ENCODE peak calls at places on chromosome 16, in seven cellular contexts. B, E, A, W, T, J and V are unnamed samples. For H3K9me3 and H3K79me2, the result is how much of the 10 kb centered on the place peaks cover.

GRCh38 chr16:69057400-69058378 is 47.8 kb upstream of the HAS3 start:
- DNase-seq in T (no peak), E (peak), J (no peak), A (no peak), B (peak), W (peak), V (peak)

GRCh38 chr16:27993587-27993986 is 69.9 kb downstream of the GSG1L start:
- DNase-seq in J (no peak), A (no peak), W (no peak), E (no peak), T (no peak), B (no peak), V (no peak)

GRCh38 chr16:28067604-28068382 is 4.3 kb upstream of the GSG1L start:
- DNase-seq in J (no peak), T (no peak), A (no peak), B (peak), E (no peak), W (no peak), V (peak)

GRCh38 chr16:17194190-17194780 is 276.5 kb downstream of the XYLT1 start:
- DNase-seq in T (peak), E (peak), W (no peak), A (peak), J (no peak), B (peak), V (peak)

GRCh38 chr16:53209489-53209888 is 154.7 kb downstream of the CHD9 start:
- DNase-seq in B (no peak), T (no peak), W (no peak), E (no peak), J (no peak), A (no peak), V (no peak)

GRCh38 chr16:78926723-78927200 is 673.8 kb downstream of the MAF start:
- DNase-seq in J (no peak), E (no peak), A (no peak), B (no peak), T (no peak), W (no peak), V (no peak)

GRCh38 chr16:47905771-47906170 is 250.0 kb downstream of the ABCC12 start:
- DNase-seq in A (no peak), E (no peak), T (no peak), W (peak), B (no peak), J (no peak), V (peak)

GRCh38 chr16:1998852-1999801 is 9.4 kb downstream of the SYNGR3 start:
- DNase-seq in B (no peak), J (no peak), T (no peak), A (no peak), E (no peak), W (no peak), V (no peak)

GRCh38 chr16:28180660-28181556 is 30.9 kb downstream of the XPO6 start:
- DNase-seq in W (no peak), T (no peak), E (no peak), B (peak), J (no peak), A (no peak), V (peak)

GRCh38 chr16:10565167-10565566 is 15.2 kb downstream of the EMP2 start:
- DNase-seq in T (no peak), W (no peak), E (no peak), J (peak), B (no peak), A (no peak), V (no peak)

GRCh38 chr16:79776243-79776884 is 175.8 kb upstream of the MAF start:
- DNase-seq in B (peak), T (peak), J (no peak), W (peak), E (no peak), A (peak), V (peak)

GRCh38 chr16:31084584-31085298 is 4.0 kb downstream of the PRSS53 start:
- DNase-seq in A (peak), W (no peak), T (no peak), E (no peak), J (no peak), B (no peak), V (no peak)

GRCh38 chr16:6602401-6602800 is 730.2 kb upstream of the RBFOX1 start:
- DNase-seq in B (no peak), J (no peak), T (no peak), W (no peak), E (no peak), A (no peak), V (no peak)

GRCh38 chr16:68992521-68992920 is 112.9 kb upstream of the HAS3 start:
- DNase-seq in J (peak), W (peak), B (peak), E (peak), T (no peak), A (peak), V (peak)

GRCh38 chr16:55508941-55509920 is at the start of gene LPCAT2:
- DNase-seq in T (peak), A (peak), B (peak), W (peak), E (peak), J (peak), V (peak)

GRCh38 chr16:84925092-84925772 is 86.1 kb downstream of the ZDHHC7 start:
- DNase-seq in J (peak), B (no peak), E (peak), W (no peak), T (peak), A (peak), V (no peak)

GRCh38 chr16:81737885-81738536 is 41.1 kb upstream of the PLCG2 start:
- DNase-seq in W (peak), T (peak), A (peak), B (peak), E (peak), J (peak), V (peak)

GRCh38 chr16:30941600-30942420 is 7.1 kb upstream of the ORAI3 start:
- DNase-seq in T (peak), J (peak), B (peak), W (peak), A (peak), E (peak), V (no peak)

GRCh38 chr16:49952386-49952785 is 72.6 kb upstream of the CNEP1R1 start:
- DNase-seq in T (no peak), W (no peak), J (no peak), E (peak), B (peak), A (no peak), V (peak)

GRCh38 chr16:87174061-87174460 is 143.1 kb downstream of the C16orf95 start:
- DNase-seq in W (no peak), A (no peak), E (no peak), T (no peak), J (no peak), B (no peak), V (no peak)

GRCh38 chr16:84272740-84273320 is 21.8 kb upstream of the WFDC1 start:
- DNase-seq in J (no peak), T (no peak), W (no peak), E (no peak), B (no peak), A (no peak), V (no peak)

GRCh38 chr16:10519297-10519696 is 61.1 kb downstream of the EMP2 start:
- DNase-seq in E (no peak), A (no peak), T (no peak), B (no peak), W (no peak), J (no peak), V (no peak)

GRCh38 chr16:48194828-48195566 is 39.2 kb upstream of the ABCC12 start:
- DNase-seq in E (no peak), W (peak), J (peak), T (no peak), A (peak), B (peak), V (peak)

GRCh38 chr16:82867425-82867824 is 240.7 kb downstream of the CDH13 start:
- DNase-seq in J (no peak), B (peak), E (no peak), W (peak), A (no peak), T (no peak), V (peak)

GRCh38 chr16:47713225-47713595 is 252.1 kb downstream of the PHKB start:
- DNase-seq in J (peak), B (peak), A (no peak), W (peak), E (no peak), T (no peak), V (peak)

GRCh38 chr16:19119564-19119963 is 5.8 kb downstream of the ITPRIPL2 start:
- DNase-seq in A (no peak), J (no peak), B (peak), T (no peak), E (no peak), W (peak), V (peak)

GRCh38 chr16:67082100-67082499 is 27.6 kb upstream of the PHAF1 start:
- DNase-seq in W (no peak), B (no peak), A (no peak), J (no peak), E (no peak), T (no peak), V (no peak)

GRCh38 chr16:35908152-35908551 is 2448.7 kb downstream of the TP53TG3F start:
- DNase-seq in A (no peak), E (no peak), J (no peak), W (no peak), B (no peak), T (no peak), V (no peak)
- H3K9me3 ChIP-seq in A (under half), E (under half), J (half or more), W (under half), B (under half), T (under half), V (under half)

GRCh38 chr16:56995136-56995805 is 5.9 kb downstream of the NLRC5 start:
- DNase-seq in E (no peak), J (no peak), W (no peak), A (no peak), B (no peak), T (no peak), V (no peak)

GRCh38 chr16:56997264-56997663 is 7.9 kb downstream of the NLRC5 start:
- DNase-seq in W (no peak), E (no peak), B (no peak), T (no peak), J (no peak), A (no peak), V (no peak)

GRCh38 chr16:56993204-56993603 is 3.8 kb downstream of the NLRC5 start:
- DNase-seq in A (no peak), E (no peak), W (no peak), T (no peak), B (no peak), J (no peak), V (no peak)

GRCh38 chr16:56997931-56998330 is 8.6 kb downstream of the NLRC5 start:
- DNase-seq in E (no peak), W (no peak), A (no peak), T (no peak), J (no peak), B (no peak), V (no peak)

DNA sequence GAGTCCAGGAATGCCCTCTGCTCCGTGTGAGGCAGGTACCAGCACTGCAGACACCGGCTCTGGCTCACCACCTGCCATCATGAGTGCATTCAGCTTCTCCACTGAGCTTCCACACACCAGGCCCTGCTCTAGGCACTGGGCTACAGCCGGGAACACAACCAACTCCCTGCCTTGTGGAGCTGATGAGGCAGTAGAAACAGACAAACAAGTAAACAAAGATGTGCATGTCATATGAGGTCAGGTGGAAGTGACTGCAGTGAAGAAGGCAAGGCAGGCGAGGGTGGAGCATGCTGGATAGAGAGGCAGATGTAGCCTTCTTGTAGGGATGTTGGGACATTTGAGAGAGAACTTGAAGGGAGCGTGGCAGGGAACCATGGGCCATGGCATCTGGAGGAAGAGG is 5.0 kb downstream of the NLRC5 start:
- DNase-seq in T (no peak), A (no peak), J (no peak), W (no peak), B (no peak), E (no peak), V (no peak)
- H3K79me2 ChIP-seq in T (under half), A (under half), J (under half), W (under half), B (half or more), E (under half), V (half or more)

GRCh38 chr16:85983606-85984005 is 84.6 kb downstream of the IRF8 start:
- DNase-seq in J (no peak), T (no peak), E (no peak), B (no peak), W (no peak), A (no peak), V (no peak)
- H3K27ac ChIP-seq in J (no peak), T (no peak), E (no peak), B (no peak), W (no peak), A (no peak), V (no peak)

GRCh38 chr16:35750701-35751104 is 2291.3 kb downstream of the TP53TG3F start:
- DNase-seq in J (no peak), T (no peak), E (no peak), A (no peak), B (no peak), W (no peak), V (no peak)

GRCh38 chr16:35751191-35751941 is 2292.0 kb downstream of the TP53TG3F start:
- DNase-seq in W (no peak), E (no peak), B (no peak), A (no peak), T (no peak), J (no peak), V (no peak)

GRCh38 chr16:35748621-35749252 is 2289.3 kb downstream of the TP53TG3F start:
- DNase-seq in A (no peak), B (no peak), J (no peak), W (no peak), E (no peak), T (no peak), V (no peak)

GRCh38 chr16:35749253-35750141 is 2290.1 kb downstream of the TP53TG3F start:
- DNase-seq in T (no peak), E (no peak), B (no peak), A (no peak), W (no peak), J (no peak), V (no peak)

DNA sequence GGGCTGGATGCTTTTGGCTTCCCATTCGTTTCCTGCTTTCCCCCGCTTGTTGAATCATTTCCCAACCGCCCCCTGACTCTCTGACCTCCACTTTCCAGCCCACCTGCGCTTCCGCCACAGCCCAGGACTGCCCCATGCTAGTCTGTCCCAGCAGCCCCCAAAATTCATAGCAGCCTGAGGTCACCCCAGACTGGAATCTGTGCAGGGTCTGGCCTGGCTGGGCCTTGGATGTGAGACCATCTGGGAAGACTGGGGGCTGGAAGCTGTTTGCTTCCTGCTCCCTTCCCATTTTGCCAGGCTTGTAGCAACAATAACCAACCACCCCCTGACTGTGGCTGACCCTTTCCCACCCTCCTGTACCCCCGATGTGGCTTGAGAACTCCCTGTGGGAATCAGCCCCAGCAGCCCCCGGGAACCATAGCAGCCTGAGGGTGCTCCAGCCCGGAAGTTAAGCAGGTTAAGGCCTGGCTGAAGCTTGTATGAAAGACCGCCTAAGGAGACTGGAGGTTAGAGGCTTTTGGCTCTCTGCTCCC is 2290.8 kb downstream of the TP53TG3F start:
- DNase-seq in A (no peak), J (no peak), B (no peak), W (no peak), E (no peak), T (no peak), V (no peak)
- H3K9me3 ChIP-seq in A (under half), J (half or more), B (under half), W (under half), E (under half), T (under half), V (under half)

GRCh38 chr16:4096509-4096908 is 19.7 kb downstream of the ADCY9 start:
- DNase-seq in B (no peak), E (no peak), W (no peak), J (no peak), A (no peak), T (no peak), V (no peak)
- H3K79me2 ChIP-seq in B (under half), E (under half), W (under half), J (half or more), A (under half), T (under half), V (under half)